ENCODE peak calls at places on chromosomes 7 and 10, in six cellular contexts. V, H, O, G, U and J are unnamed samples.
A peak's percentile ranks its signal among the peaks of the same experiment; 100 is the strongest.

GRCh38 chr7:132756482-132756990 is 180.3 kb upstream of the PLXNA4 start:
- DNase-seq in U (no peak), V (no peak), G (no peak), H (no peak), O (no peak), J (no peak)

GRCh38 chr10:107984149-107984548 is 819.6 kb upstream of the SORCS1 start:
- DNase-seq in H (no peak), V (no peak), U (no peak), O (no peak), G (no peak), J (no peak)

GRCh38 chr10:47438857-47439474 is 44.9 kb downstream of the ANXA8 start:
- DNase-seq in H (peak; percentile 82), G (peak; percentile 76), V (peak; percentile 69), O (no peak), U (no peak), J (no peak)

GRCh38 chr10:12412671-12413368 is 63.5 kb downstream of the CAMK1D start:
- DNase-seq in V (no peak), U (no peak), H (no peak), O (no peak), G (no peak), J (no peak)

GRCh38 chr7:155893664-155894063 is 81.4 kb upstream of the SHH start:
- DNase-seq in V (no peak), O (no peak), U (no peak), H (no peak), G (no peak), J (no peak)

GRCh38 chr10:50395279-50395678 is 144.0 kb upstream of the ASAH2 start:
- DNase-seq in O (no peak), U (no peak), H (no peak), V (no peak), G (no peak), J (no peak)

GRCh38 chr10:131810036-131810804 is 90.6 kb upstream of the PPP2R2D start:
- DNase-seq in U (no peak), G (peak; percentile 22), H (peak; percentile 13), O (no peak), V (no peak), J (no peak)

GRCh38 chr7:37491919-37492694 is 43.4 kb upstream of the ELMO1 start:
- DNase-seq in O (no peak), H (no peak), G (peak; percentile 91), V (peak; percentile 16), U (no peak), J (no peak)

GRCh38 chr7:151205749-151206148 is 4.5 kb downstream of the H2BK1 start:
- DNase-seq in G (no peak), U (no peak), V (no peak), H (no peak), O (no peak), J (no peak)

GRCh38 chr10:106499448-106499847 is 665.1 kb downstream of the SORCS1 start:
- DNase-seq in H (no peak), G (no peak), O (no peak), U (no peak), V (no peak), J (no peak)

GRCh38 chr10:48713966-48714618 is 29.4 kb downstream of the WDFY4 start:
- DNase-seq in U (no peak), H (no peak), G (no peak), O (no peak), V (no peak), J (no peak)